ENCODE peak calls at places on chromosomes 2 and 18, in ten cellular contexts. X, V, E, F, G, D, K, J, P and W are unnamed samples.

GRCh38 chr2:133107436-133107835 is 437.4 kb upstream of the LYPD1 start:
- DNase-seq in G (no peak), P (no peak), J (no peak), X (no peak), E (no peak), F (no peak), V (no peak), D (no peak), K (no peak), W (no peak)

GRCh38 chr2:37020212-37020886 is 54.0 kb upstream of the STRN start:
- DNase-seq in V (no peak), J (no peak), F (no peak), X (peak), D (no peak), G (peak), E (no peak), P (no peak), K (peak), W (peak)

GRCh38 chr2:120243211-120243610 is 9.4 kb upstream of the RALB start:
- DNase-seq in D (no peak), E (no peak), P (no peak), K (no peak), J (peak), X (peak), V (no peak), G (no peak), F (no peak), W (no peak)

GRCh38 chr2:202681688-202682205 is 47.0 kb downstream of the FAM117B start:
- DNase-seq in G (no peak), X (peak), V (no peak), F (no peak), D (no peak), K (no peak), E (no peak), P (no peak), J (no peak), W (no peak)

GRCh38 chr2:12196495-12196894 is 450.1 kb downstream of the LPIN1 start:
- DNase-seq in D (no peak), X (no peak), G (no peak), P (no peak), J (no peak), V (no peak), K (peak), F (no peak), E (no peak), W (no peak)

GRCh38 chr2:127078028-127078427 is 28.9 kb downstream of the BIN1 start:
- DNase-seq in J (no peak), X (no peak), D (no peak), P (no peak), F (no peak), E (no peak), V (no peak), G (no peak), K (no peak), W (no peak)

GRCh38 chr18:45775726-45776125 is 49.7 kb upstream of the SIGLEC15 start:
- DNase-seq in J (no peak), F (no peak), V (no peak), G (no peak), K (no peak), D (no peak), E (no peak), P (no peak), X (peak), W (no peak)

GRCh38 chr18:25144835-25145234 is 207.1 kb downstream of the ZNF521 start:
- DNase-seq in X (peak), J (no peak), V (no peak), D (no peak), G (no peak), P (no peak), K (peak), E (no peak), F (no peak), W (no peak)

GRCh38 chr2:15560404-15560987 is 638 bp downstream of the NBAS start:
- DNase-seq in F (no peak), E (peak), P (no peak), V (no peak), X (peak), K (peak), J (peak), G (no peak), D (no peak), W (no peak)

GRCh38 chr2:172571245-172571644 is 15.4 kb downstream of the PDK1 start:
- DNase-seq in P (no peak), E (no peak), K (no peak), G (no peak), D (no peak), V (no peak), J (no peak), X (no peak), F (no peak), W (no peak)

GRCh38 chr2:38439226-38439612 is 62.1 kb upstream of the ATL2 start:
- DNase-seq in X (no peak), J (no peak), E (no peak), F (no peak), V (no peak), K (peak), P (no peak), G (no peak), D (no peak), W (no peak)

GRCh38 chr2:237438082-237438925 is 24.3 kb upstream of the COL6A3 start:
- DNase-seq in D (no peak), V (no peak), J (peak), X (peak), G (peak), P (no peak), K (no peak), F (no peak), E (no peak), W (peak)

GRCh38 chr2:33531345-33532059 is 55.1 kb downstream of the RASGRP3 start:
- DNase-seq in D (peak), K (peak), J (no peak), E (no peak), V (no peak), X (peak), G (no peak), P (no peak), F (no peak), W (no peak)

GRCh38 chr2:237653791-237654558 is 26.6 kb downstream of the LRRFIP1 start:
- DNase-seq in K (no peak), G (no peak), D (no peak), X (no peak), P (no peak), J (no peak), E (no peak), V (no peak), F (no peak), W (no peak)

GRCh38 chr2:152568566-152568965 is 148.7 kb downstream of the PRPF40A start:
- DNase-seq in F (no peak), E (no peak), D (no peak), P (no peak), K (no peak), G (no peak), X (no peak), V (no peak), J (no peak), W (no peak)

GRCh38 chr2:26469092-26469710 is 8.7 kb downstream of the OTOF start:
- DNase-seq in E (peak), X (peak), P (no peak), V (peak), K (peak), F (peak), J (peak), G (peak), D (peak), W (peak)

GRCh38 chr2:207334631-207335371 is 169.1 kb upstream of the KLF7 start:
- DNase-seq in K (peak), G (peak), J (no peak), X (peak), P (no peak), V (peak), E (peak), D (no peak), F (peak), W (peak)

GRCh38 chr18:77067315-77068061 is 65.1 kb downstream of the MBP start:
- DNase-seq in G (peak), F (no peak), D (peak), P (peak), J (peak), V (peak), K (peak), E (peak), X (peak), W (peak)

GRCh38 chr2:65159921-65160320 is 30.0 kb upstream of the RAB1A start:
- DNase-seq in J (no peak), V (no peak), P (no peak), X (no peak), G (no peak), F (no peak), K (peak), D (no peak), E (no peak), W (no peak)

GRCh38 chr2:61924895-61925663 is 19.6 kb downstream of the COMMD1 start:
- DNase-seq in F (no peak), E (no peak), J (no peak), D (no peak), X (no peak), K (no peak), G (no peak), V (no peak), P (no peak), W (no peak)